ENCODE peak calls at places on chromosomes 4 and X, in seven cellular contexts. M is HCT116, K is MM.1S, J is GM23248, Y is PC-9, Q is PC-3, A is GM23338. D is an unnamed sample.
A peak's percentile ranks its signal among the peaks of the same experiment; 100 is the strongest.

GRCh38 chr4:72186714-72187113 is 154.9 kb downstream of the NPFFR2 start:
- DNase-seq in M (no peak), K (no peak), J (no peak), Y (no peak), Q (no peak), A (no peak), D (no peak)

GRCh38 chr4:78720994-78721677 is 55.0 kb upstream of the BMP2K start:
- DNase-seq in M (no peak), K (peak; percentile 81), J (no peak), Y (no peak), Q (no peak), A (no peak), D (no peak)

GRCh38 chr4:158673633-158674032 is 1.5 kb downstream of the ETFDH start:
- DNase-seq in M (no peak), K (no peak), J (no peak), Y (no peak), Q (no peak), A (no peak), D (no peak)

GRCh38 chrX:44439242-44439641 is 95.8 kb upstream of the EFHC2 start:
- DNase-seq in M (no peak), K (no peak), J (no peak), Y (no peak), Q (peak; percentile 82), A (no peak), D (no peak)

GRCh38 chr4:31617667-31618066 is 897.5 kb downstream of the PCDH7 start:
- DNase-seq in M (no peak), K (peak; percentile 58), J (no peak), Y (no peak), Q (no peak), A (no peak), D (no peak)

GRCh38 chrX:105975382-105975781 is 63.1 kb downstream of the SERPINA7 start:
- DNase-seq in M (peak; percentile 12), K (peak; percentile 23), J (no peak), Y (peak; percentile 37), Q (peak; percentile 50), A (peak; percentile 23), D (peak; percentile 8)

GRCh38 chr4:75729836-75730235 is 5.5 kb downstream of the USO1 start:
- DNase-seq in M (no peak), K (no peak), J (no peak), Y (no peak), Q (no peak), A (no peak), D (no peak)

GRCh38 chr4:85209161-85209560 is 242.7 kb upstream of the WDFY3 start:
- DNase-seq in M (peak; percentile 26), K (no peak), J (peak; percentile 43), Y (peak; percentile 80), Q (peak; percentile 65), A (no peak), D (no peak)

GRCh38 chr4:54099287-54099958 is 540 bp upstream of the GSX2 start:
- DNase-seq in M (no peak), K (no peak), J (no peak), Y (no peak), Q (no peak), A (peak; percentile 67), D (no peak)

GRCh38 chrX:29671426-29671825 is 543.9 kb upstream of the MAGEB2 start:
- DNase-seq in M (no peak), K (no peak), J (no peak), Y (no peak), Q (no peak), A (no peak), D (no peak)

GRCh38 chrX:142249721-142250120 is 44.6 kb upstream of the MAGEC2 start:
- DNase-seq in M (no peak), K (no peak), J (no peak), Y (no peak), Q (no peak), A (no peak), D (no peak)

GRCh38 chr4:149708513-149709175 is 107.0 kb downstream of the IQCM start:
- DNase-seq in M (peak; percentile 57), K (no peak), J (peak; percentile 71), Y (no peak), Q (peak; percentile 85), A (no peak), D (peak; percentile 6)

GRCh38 chr4:26885912-26886274 is 25.3 kb downstream of the STIM2 start:
- DNase-seq in M (no peak), K (peak; percentile 67), J (no peak), Y (no peak), Q (no peak), A (peak; percentile 18), D (no peak)

GRCh38 chrX:140502491-140503229 is 2.2 kb downstream of the SOX3 start:
- DNase-seq in M (no peak), K (no peak), J (peak; percentile 31), Y (no peak), Q (no peak), A (no peak), D (no peak)

GRCh38 chrX:140504371-140505324 is at the start of gene SOX3:
- DNase-seq in M (no peak), K (no peak), J (no peak), Y (no peak), Q (no peak), A (peak; percentile 82), D (no peak)

GRCh38 chrX:140503714-140504351 is 1.0 kb downstream of the SOX3 start:
- DNase-seq in M (no peak), K (no peak), J (peak; percentile 48), Y (no peak), Q (no peak), A (peak; percentile 52), D (peak; percentile 53)

GRCh38 chrX:140501940-140502468 is 2.9 kb downstream of the SOX3 start:
- DNase-seq in M (no peak), K (no peak), J (no peak), Y (no peak), Q (no peak), A (peak; percentile 53), D (no peak)

DNA sequence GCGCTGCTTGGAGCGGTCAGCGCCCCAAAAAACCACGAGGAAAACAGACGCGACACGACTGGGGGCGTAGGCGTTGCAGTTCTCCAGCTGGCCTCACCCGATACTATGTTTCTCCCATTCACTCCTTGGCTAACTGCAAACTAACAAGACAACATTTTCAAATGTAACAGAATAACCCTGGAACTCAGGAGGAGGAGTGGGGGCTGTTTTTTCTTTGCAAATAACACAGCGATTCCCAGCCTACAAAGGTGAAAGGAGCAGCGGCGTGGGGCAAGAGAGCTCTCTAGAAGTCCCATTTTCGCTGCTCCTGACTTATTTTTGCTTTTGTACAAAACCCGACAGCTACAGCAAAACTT is 1.7 kb downstream of the SOX3 start:
- DNase-seq in M (no peak), K (no peak), J (no peak), Y (no peak), Q (no peak), A (no peak), D (no peak)
- TF ChIP-seq EZH2 in M (no peak), K (no peak), J (peak; percentile 74), Y (no peak), Q (no peak), A (peak; percentile 51), D (no peak)

DNA sequence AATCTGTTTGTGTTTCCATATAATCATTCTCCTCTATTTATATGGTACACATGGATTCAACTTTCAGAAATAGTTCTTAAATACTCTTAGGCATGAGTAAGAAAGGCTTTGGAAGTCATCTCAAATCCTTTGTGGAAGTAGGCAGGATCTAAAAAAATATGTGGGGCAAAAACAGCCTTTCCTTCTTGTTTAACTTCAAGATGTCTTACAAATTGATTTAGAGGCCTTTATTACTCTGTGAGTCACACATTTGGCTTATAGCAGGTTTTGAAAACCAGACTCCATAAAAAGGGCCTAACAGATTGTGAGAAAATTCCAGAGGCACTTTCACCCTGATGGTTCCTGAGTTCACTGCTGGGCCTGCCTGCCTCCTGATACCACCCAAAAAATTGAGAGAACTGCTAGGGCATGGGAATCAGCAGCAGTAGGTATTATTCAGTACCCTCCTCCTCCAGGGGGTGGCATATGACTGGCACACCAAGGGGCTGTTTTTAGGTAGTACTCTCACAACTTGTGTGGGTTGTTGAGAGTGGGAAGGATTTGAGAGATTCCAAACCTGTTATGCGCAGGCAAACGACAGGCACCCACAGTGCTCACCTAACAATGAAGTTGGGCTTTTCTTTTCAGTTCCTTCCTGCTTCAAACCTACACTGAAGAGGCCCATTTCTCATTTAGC is 162.7 kb upstream of the MBNL3 start:
- DNase-seq in M (no peak), K (no peak), J (peak; percentile 56), Y (peak; percentile 21), Q (peak; percentile 24), A (no peak), D (no peak)
- H3K9me2 ChIP-seq in M (no peaks in the 10 kb centered on the region), K (no peaks in the 10 kb centered on the region), J (no peaks in the 10 kb centered on the region), Y (no peaks in the 10 kb centered on the region), Q (no peaks in the 10 kb centered on the region), A (no peaks in the 10 kb centered on the region), D (no peaks in the 10 kb centered on the region)

DNA sequence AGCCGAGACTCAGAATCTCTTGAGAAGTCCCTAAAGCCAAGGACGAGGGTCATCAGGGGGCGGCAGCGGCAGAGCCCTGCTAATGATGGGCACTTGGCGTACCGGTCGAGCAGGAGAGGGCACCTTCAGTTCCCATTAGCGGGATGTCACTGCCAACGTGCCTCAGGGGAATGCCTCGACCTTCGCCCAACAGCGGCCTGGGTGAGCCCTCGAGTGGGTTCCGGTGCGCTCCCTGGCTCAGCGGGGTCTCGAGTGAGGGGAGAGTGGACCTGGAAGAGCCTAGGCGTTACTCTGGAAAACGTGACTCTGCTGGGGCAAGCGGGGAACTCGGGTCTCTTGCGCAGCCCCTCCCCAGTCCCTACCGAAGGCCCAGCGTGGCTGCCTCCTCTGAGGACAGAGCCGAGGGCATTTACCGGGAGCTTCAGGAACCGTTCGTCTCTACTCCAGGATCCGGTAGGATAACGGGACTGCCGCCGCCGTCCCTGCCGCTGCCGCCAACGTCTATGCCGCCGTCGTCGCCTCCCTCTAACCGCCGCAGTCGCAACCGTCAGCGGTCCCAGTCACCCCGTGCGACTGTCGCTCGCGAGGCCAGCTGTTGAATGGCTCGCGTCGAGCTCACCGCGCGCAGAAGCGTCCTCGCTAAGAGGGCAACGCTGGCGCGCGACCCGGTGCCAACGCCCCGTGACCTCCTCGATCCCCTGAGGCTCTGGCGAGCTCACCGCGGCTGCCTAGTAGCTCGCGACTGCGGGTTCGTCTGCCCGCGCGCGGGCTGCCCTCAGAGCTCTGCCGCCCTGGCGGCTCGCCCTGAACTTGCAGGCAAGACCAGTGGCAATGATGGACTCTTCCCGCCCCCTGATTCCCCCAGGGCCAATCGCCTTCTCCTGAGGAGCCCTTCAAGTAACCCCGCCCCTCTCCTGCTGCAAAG is 37.1 kb downstream of the PGRMC1 start:
- DNase-seq in M (no peak), K (no peak), J (peak; percentile 56), Y (no peak), Q (no peak), A (peak; percentile 89), D (peak; percentile 23)
- TF ChIP-seq EZH2 in M (no peak), K (no peak), J (no peak), Y (no peak), Q (no peak), A (no peak), D (no peak)

GRCh38 chr4:110619001-110619350 is 3.9 kb downstream of the PITX2 start:
- DNase-seq in M (no peak), K (no peak), J (no peak), Y (no peak), Q (no peak), A (no peak), D (no peak)
- H3K9me2 ChIP-seq in M (no peaks in the 10 kb centered on the region), K (no peaks in the 10 kb centered on the region), J (no peaks in the 10 kb centered on the region), Y (no peaks in the 10 kb centered on the region), Q (no peaks in the 10 kb centered on the region), A (no peaks in the 10 kb centered on the region), D (no peaks in the 10 kb centered on the region)

DNA sequence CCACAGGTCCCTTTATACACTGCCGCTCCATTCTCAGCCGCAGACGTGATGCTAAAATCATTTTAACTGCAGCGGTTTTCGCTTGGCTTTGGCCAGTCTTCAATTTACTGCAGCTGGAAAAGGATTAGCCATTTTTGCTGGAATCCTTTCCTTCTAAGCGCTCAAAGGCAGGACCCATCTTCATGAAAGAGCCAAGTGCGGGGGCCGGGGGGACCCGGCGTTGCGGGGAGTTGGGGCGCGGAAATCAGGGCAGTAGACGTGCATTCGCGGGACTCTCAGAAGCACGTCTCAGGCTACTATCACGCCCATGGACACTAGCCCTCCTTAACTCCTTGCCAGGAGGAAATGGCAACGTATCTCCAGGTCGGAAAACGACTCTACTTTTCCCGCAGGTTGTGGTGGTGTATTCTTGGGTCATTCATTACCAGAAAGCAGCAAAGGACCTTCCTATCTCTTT is 1.7 kb upstream of the PCDH10 start:
- DNase-seq in M (no peak), K (no peak), J (no peak), Y (no peak), Q (peak; percentile 7), A (peak; percentile 12), D (peak; percentile 10)
- TF ChIP-seq EZH2 in M (no peak), K (no peak), J (no peak), Y (no peak), Q (no peak), A (no peak), D (no peak)

D was measured in hepatocyte.